ENCODE peak calls at places on chromosomes 16 and 17, in seven cellular contexts. P, C, X, W, Z, Q and G are unnamed samples.

GRCh38 chr17:80663783-80664206 is 119.2 kb downstream of the RPTOR start:
- DNase-seq in P (no peak), C (no peak), X (no peak), W (no peak), Z (no peak), Q (no peak), G (peak; percentile 88)

GRCh38 chr17:58344047-58344790 is 7.8 kb downstream of the SUPT4H1 start:
- DNase-seq in P (peak; percentile 98), C (no peak), X (no peak), W (no peak), Z (no peak), Q (no peak), G (no peak)

GRCh38 chr16:83310816-83311215 is 497.0 kb upstream of the HSBP1 start:
- DNase-seq in P (no peak), C (no peak), X (no peak), W (no peak), Z (no peak), Q (no peak), G (no peak)

GRCh38 chr17:53950207-53950857 is 127.6 kb downstream of the KIF2B start:
- DNase-seq in P (no peak), C (no peak), X (peak; percentile 72), W (peak; percentile 82), Z (no peak), Q (no peak), G (no peak)

GRCh38 chr16:49453001-49453400 is 79.4 kb downstream of the C16orf78 start:
- DNase-seq in P (no peak), C (no peak), X (no peak), W (no peak), Z (no peak), Q (no peak), G (no peak)

GRCh38 chr17:75224983-75225382 is 19.5 kb downstream of the NUP85 start:
- DNase-seq in P (no peak), C (no peak), X (no peak), W (no peak), Z (no peak), Q (no peak), G (no peak)

GRCh38 chr16:75433732-75434413 is 570 bp upstream of the CFDP1 start:
- DNase-seq in P (no peak), C (peak; percentile 84), X (peak; percentile 93), W (peak; percentile 89), Z (peak; percentile 78), Q (peak; percentile 75), G (peak; percentile 92)

GRCh38 chr17:66517336-66518009 is 215.1 kb downstream of the PRKCA start:
- DNase-seq in P (no peak), C (no peak), X (no peak), W (no peak), Z (no peak), Q (no peak), G (no peak)

GRCh38 chr16:81581107-81581506 is 136.5 kb downstream of the CMIP start:
- DNase-seq in P (no peak), C (peak; percentile 93), X (no peak), W (no peak), Z (peak; percentile 56), Q (no peak), G (no peak)

GRCh38 chr17:45433136-45433535 is 466 bp upstream of the ARHGAP27 start:
- DNase-seq in P (no peak), C (no peak), X (no peak), W (no peak), Z (no peak), Q (no peak), G (no peak)

GRCh38 chr17:47812146-47812920 is 9.3 kb downstream of the OSBPL7 start:
- DNase-seq in P (no peak), C (no peak), X (no peak), W (no peak), Z (no peak), Q (no peak), G (peak; percentile 55)

GRCh38 chr17:80968602-80969029 is 23.0 kb upstream of the CHMP6 start:
- DNase-seq in P (no peak), C (no peak), X (no peak), W (no peak), Z (no peak), Q (no peak), G (peak; percentile 85)

GRCh38 chr17:73346763-73347162 is 35.0 kb upstream of the CDC42EP4 start:
- DNase-seq in P (no peak), C (no peak), X (no peak), W (no peak), Z (no peak), Q (no peak), G (no peak)

GRCh38 chr17:40122944-40123810 is 1.4 kb downstream of the MSL1 start:
- DNase-seq in P (no peak), C (peak; percentile 49), X (no peak), W (peak; percentile 86), Z (no peak), Q (peak; percentile 71), G (no peak)

GRCh38 chr16:73771196-73771595 is 525.4 kb upstream of the PSMD7 start:
- DNase-seq in P (no peak), C (no peak), X (no peak), W (no peak), Z (no peak), Q (no peak), G (no peak)

GRCh38 chr16:29789775-29790182 is 772 bp upstream of the KIF22 start:
- DNase-seq in P (no peak), C (no peak), X (no peak), W (peak; percentile 27), Z (no peak), Q (no peak), G (no peak)

GRCh38 chr16:86580063-86580797 is 1.9 kb downstream of the FOXL1 start:
- DNase-seq in P (no peak), C (no peak), X (no peak), W (no peak), Z (no peak), Q (no peak), G (no peak)

GRCh38 chr16:89912627-89913026 is 6.0 kb upstream of the MC1R start:
- DNase-seq in P (no peak), C (no peak), X (no peak), W (no peak), Z (no peak), Q (no peak), G (peak; percentile 62)

GRCh38 chr16:89912143-89912542 is 6.5 kb upstream of the MC1R start:
- DNase-seq in P (no peak), C (no peak), X (no peak), W (no peak), Z (no peak), Q (no peak), G (peak; percentile 60)

GRCh38 chr16:89910717-89911354 is 7.8 kb upstream of the MC1R start:
- DNase-seq in P (no peak), C (no peak), X (no peak), W (no peak), Z (no peak), Q (no peak), G (no peak)

GRCh38 chr16:89909777-89910716 is 8.6 kb upstream of the MC1R start:
- DNase-seq in P (no peak), C (peak; percentile 63), X (peak; percentile 60), W (peak; percentile 91), Z (no peak), Q (peak; percentile 81), G (peak; percentile 91)

DNA sequence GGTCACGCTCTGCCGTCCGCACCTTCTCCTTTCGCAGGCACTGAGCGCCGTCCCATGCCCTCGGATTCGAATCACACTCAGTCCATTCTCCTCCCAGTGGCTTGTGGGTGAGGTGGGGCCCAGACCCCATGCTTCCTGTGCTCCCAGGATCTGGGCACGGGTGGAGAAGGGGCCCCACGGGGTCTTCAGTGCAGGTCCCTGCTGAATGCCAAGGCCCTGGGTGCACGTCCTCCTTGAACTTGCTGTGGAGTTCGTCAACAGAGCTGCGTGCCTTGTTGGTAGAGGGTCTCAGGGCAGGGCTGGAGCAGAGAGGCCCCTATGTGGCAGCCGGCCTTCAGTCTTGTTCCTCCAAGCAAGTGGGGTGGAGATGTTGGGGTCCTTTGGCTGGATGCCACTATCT is 7.3 kb upstream of the MC1R start:
- DNase-seq in P (no peak), C (no peak), X (no peak), W (no peak), Z (no peak), Q (no peak), G (peak; percentile 63)
- H3K36me3 ChIP-seq in P (peaks cover 10% of the 10 kb centered on the region), C (no peaks in the 10 kb centered on the region), X (peaks cover 18% of the 10 kb centered on the region), W (no peaks in the 10 kb centered on the region), Z (peaks cover 3% of the 10 kb centered on the region), Q (peaks cover 52% of the 10 kb centered on the region), G (peaks cover 8% of the 10 kb centered on the region)

GRCh38 chr17:28700278-28700677 is 11.4 kb downstream of the PROCA1 start:
- DNase-seq in P (no peak), C (no peak), X (no peak), W (no peak), Z (no peak), Q (no peak), G (no peak)

GRCh38 chr17:28701987-28702751 is 9.5 kb downstream of the PROCA1 start:
- DNase-seq in P (no peak), C (no peak), X (peak; percentile 73), W (no peak), Z (no peak), Q (no peak), G (no peak)

GRCh38 chr17:28702752-28703150 is 8.9 kb downstream of the PROCA1 start:
- DNase-seq in P (no peak), C (no peak), X (no peak), W (no peak), Z (no peak), Q (no peak), G (no peak)

GRCh38 chr17:28698253-28698941 is 13.3 kb downstream of the PROCA1 start:
- DNase-seq in P (no peak), C (no peak), X (peak; percentile 100), W (no peak), Z (no peak), Q (no peak), G (no peak)

DNA sequence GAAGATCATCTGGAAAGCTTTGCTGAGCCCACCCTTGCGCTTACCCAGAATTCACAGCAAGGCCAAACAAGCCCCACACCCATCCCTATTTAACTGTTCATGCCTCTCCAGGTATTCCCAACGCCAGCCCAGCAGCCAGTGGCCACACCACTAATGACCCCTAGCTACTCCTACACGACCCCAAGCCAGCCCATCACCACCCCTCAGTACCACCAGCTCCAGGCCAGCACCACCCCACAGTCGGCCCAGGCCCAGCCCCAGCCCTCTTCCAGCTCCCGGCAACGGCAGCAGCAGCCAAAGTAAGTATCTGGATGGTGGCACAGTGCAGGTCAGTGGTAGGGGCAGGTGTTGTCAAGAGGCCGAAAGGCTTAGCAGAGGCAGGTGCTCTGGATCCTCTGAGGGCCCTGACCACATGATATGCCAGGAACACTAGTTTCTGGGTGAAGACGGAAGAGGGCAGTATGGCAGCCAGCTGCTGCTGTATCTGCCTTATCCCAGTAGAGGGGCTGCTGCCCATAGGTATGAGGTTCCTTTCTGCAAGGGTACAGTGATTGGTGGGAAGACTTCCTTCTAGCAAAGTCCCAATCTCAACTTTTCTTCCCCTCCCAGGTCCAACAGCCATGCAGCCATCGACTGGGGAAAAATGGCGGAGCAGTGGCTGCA is 10.7 kb downstream of the PROCA1 start:
- DNase-seq in P (no peak), C (no peak), X (no peak), W (no peak), Z (no peak), Q (no peak), G (no peak)
- TF ChIP-seq CTCF in P (no peak), C (no peak), X (no peak), W (no peak), Z (no peak), Q (no peak), G (no peak)

GRCh38 chr17:38967290-38967738 is at the start of gene FBXO47:
- DNase-seq in P (no peak), C (peak; percentile 87), X (peak; percentile 21), W (peak; percentile 100), Z (no peak), Q (peak; percentile 23), G (peak; percentile 97)
- TF ChIP-seq POLR2AphosphoS5 in P (no peak), C (peak; percentile 92), X (no peak), W (peak; percentile 88), Z (peak; percentile 64), Q (no peak), G (peak; percentile 56)

GRCh38 chr16:24930440-24930839 is 84.7 kb downstream of the SLC5A11 start:
- DNase-seq in P (no peak), C (no peak), X (no peak), W (no peak), Z (no peak), Q (no peak), G (no peak)
- H3K36me3 ChIP-seq in P (peaks cover 51% of the 10 kb centered on the region), C (peaks cover 20% of the 10 kb centered on the region), X (peaks cover 23% of the 10 kb centered on the region), W (no peaks in the 10 kb centered on the region), Z (no peaks in the 10 kb centered on the region), Q (peaks cover 34% of the 10 kb centered on the region), G (peaks cover 54% of the 10 kb centered on the region)